ENCODE peak calls at places on chromosomes 3 and 15, in seven cellular contexts. X, J, C, T, L, U and I are unnamed samples. For H3K4me1, the result is how much of the 10 kb centered on the place peaks cover.

GRCh38 chr3:36817806-36818205 is 53.5 kb upstream of the DCLK3 start:
- ATAC-seq in X (no peak), J (no peak), C (no peak), T (no peak), L (no peak), U (no peak), I (no peak)

GRCh38 chr3:99114565-99115291 is 213.2 kb upstream of the DCBLD2 start:
- ATAC-seq in X (peak), J (no peak), C (peak), T (peak), L (peak), U (peak), I (no peak)

GRCh38 chr3:27699067-27699466 is 23.1 kb downstream of the EOMES start:
- ATAC-seq in X (no peak), J (no peak), C (no peak), T (no peak), L (no peak), U (no peak), I (no peak)

GRCh38 chr3:2860626-2861025 is 249.5 kb downstream of the IL5RA start:
- ATAC-seq in X (no peak), J (no peak), C (no peak), T (no peak), L (no peak), U (no peak), I (no peak)

GRCh38 chr3:193033381-193033780 is 115.7 kb upstream of the MB21D2 start:
- ATAC-seq in X (no peak), J (no peak), C (no peak), T (no peak), L (no peak), U (no peak), I (no peak)

GRCh38 chr15:48868549-48868948 is 9.4 kb upstream of the EID1 start:
- ATAC-seq in X (no peak), J (no peak), C (no peak), T (no peak), L (no peak), U (no peak), I (peak)

GRCh38 chr3:127062926-127063325 is 80.0 kb downstream of the PLXNA1 start:
- ATAC-seq in X (peak), J (no peak), C (no peak), T (no peak), L (no peak), U (no peak), I (no peak)

GRCh38 chr3:194560047-194560446 is 73.2 kb downstream of the TMEM44 start:
- ATAC-seq in X (peak), J (no peak), C (peak), T (no peak), L (no peak), U (no peak), I (no peak)

GRCh38 chr15:52290800-52291199 is 4.8 kb downstream of the MYO5C start:
- ATAC-seq in X (no peak), J (no peak), C (no peak), T (no peak), L (no peak), U (no peak), I (no peak)

GRCh38 chr3:172604895-172605646 is 81.8 kb upstream of the TNFSF10 start:
- ATAC-seq in X (no peak), J (no peak), C (no peak), T (no peak), L (no peak), U (no peak), I (no peak)

GRCh38 chr3:102223139-102223538 is 211.7 kb upstream of the ZPLD1 start:
- ATAC-seq in X (no peak), J (peak), C (no peak), T (peak), L (no peak), U (no peak), I (no peak)

GRCh38 chr3:196947860-196948441 is 5.6 kb upstream of the NCBP2 start:
- ATAC-seq in X (no peak), J (no peak), C (no peak), T (no peak), L (no peak), U (peak), I (no peak)

GRCh38 chr3:152445227-152445626 is 176.5 kb downstream of the MBNL1 start:
- ATAC-seq in X (no peak), J (no peak), C (no peak), T (no peak), L (no peak), U (no peak), I (no peak)

GRCh38 chr3:107540857-107541256 is 18.1 kb downstream of the BBX start:
- ATAC-seq in X (no peak), J (no peak), C (no peak), T (no peak), L (no peak), U (no peak), I (no peak)

GRCh38 chr3:124780356-124780755 is 50.1 kb downstream of the UMPS start:
- ATAC-seq in X (peak), J (no peak), C (no peak), T (peak), L (peak), U (no peak), I (peak)

GRCh38 chr3:99969133-99969532 is 145.2 kb downstream of the FILIP1L start:
- ATAC-seq in X (peak), J (no peak), C (no peak), T (peak), L (no peak), U (no peak), I (no peak)

GRCh38 chr3:10528046-10528445 is 22.7 kb upstream of the ATP2B2 start:
- ATAC-seq in X (no peak), J (no peak), C (no peak), T (no peak), L (no peak), U (no peak), I (no peak)

GRCh38 chr3:162721736-162722135 is 1225.1 kb downstream of the OTOL1 start:
- ATAC-seq in X (no peak), J (no peak), C (no peak), T (no peak), L (no peak), U (no peak), I (no peak)

GRCh38 chr15:36831125-36831914 is 251.9 kb downstream of the CDIN1 start:
- ATAC-seq in X (no peak), J (no peak), C (no peak), T (no peak), L (no peak), U (no peak), I (no peak)

GRCh38 chr15:40923551-40923950 is 5.6 kb upstream of the DLL4 start:
- ATAC-seq in X (no peak), J (no peak), C (no peak), T (no peak), L (no peak), U (no peak), I (no peak)

GRCh38 chr3:18239674-18240073 is 185.5 kb downstream of the SATB1 start:
- ATAC-seq in X (no peak), J (no peak), C (no peak), T (no peak), L (no peak), U (no peak), I (no peak)

GRCh38 chr3:108036984-108037741 is 53.7 kb downstream of the CD47 start:
- ATAC-seq in X (peak), J (peak), C (no peak), T (peak), L (no peak), U (no peak), I (no peak)

GRCh38 chr3:136898549-136898948 is 36.5 kb downstream of the NCK1 start:
- ATAC-seq in X (peak), J (no peak), C (no peak), T (no peak), L (no peak), U (no peak), I (no peak)
- H3K4me1 ChIP-seq in X (under half), J (under half), C (under half), T (under half), L (under half), U (under half), I (under half)

DNA sequence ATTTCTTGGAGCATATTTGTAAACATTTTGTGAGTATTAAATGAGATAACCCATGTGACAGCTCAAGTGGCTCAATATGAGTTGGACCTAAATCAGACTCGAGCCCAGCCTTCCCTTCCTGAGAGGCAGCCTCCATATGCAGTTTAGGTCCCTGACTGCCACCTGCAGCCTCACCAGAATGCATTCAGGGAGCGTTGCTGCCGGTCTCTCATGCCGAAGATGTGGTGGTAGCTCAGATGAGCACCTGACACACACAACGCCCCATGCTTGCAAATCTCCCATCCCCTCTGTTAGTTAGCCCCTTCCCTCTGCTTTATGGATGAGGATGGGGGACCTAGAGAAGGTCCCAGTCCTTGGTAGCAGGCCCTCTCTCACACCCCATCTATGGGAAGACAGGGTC is 9.2 kb downstream of the ST6GAL1 start:
- ATAC-seq in X (no peak), J (no peak), C (no peak), T (no peak), L (no peak), U (no peak), I (no peak)
- H3K27ac ChIP-seq in X (no peak), J (no peak), C (no peak), T (no peak), L (no peak), U (no peak), I (no peak)

GRCh38 chr15:89332446-89332845 is 2.2 kb downstream of the POLG start:
- ATAC-seq in X (no peak), J (no peak), C (no peak), T (no peak), L (no peak), U (no peak), I (no peak)

GRCh38 chr15:89333011-89333860 is 1.4 kb downstream of the POLG start:
- ATAC-seq in X (no peak), J (no peak), C (no peak), T (no peak), L (no peak), U (no peak), I (no peak)

GRCh38 chr15:89335289-89336041 is 841 bp upstream of the POLG start:
- ATAC-seq in X (no peak), J (peak), C (peak), T (no peak), L (peak), U (no peak), I (no peak)

GRCh38 chr15:89333959-89334509 is 590 bp downstream of the POLG start:
- ATAC-seq in X (no peak), J (no peak), C (no peak), T (no peak), L (no peak), U (no peak), I (no peak)

GRCh38 chr15:89334510-89335288 is at the start of gene POLG:
- ATAC-seq in X (peak), J (peak), C (peak), T (peak), L (peak), U (peak), I (peak)
- H3K4me1 ChIP-seq in X (under half), J (under half), C (half or more), T (half or more), L (under half), U (under half), I (half or more)

GRCh38 chr3:65995030-65995429 is 43.7 kb downstream of the MAGI1 start:
- ATAC-seq in X (peak), J (no peak), C (no peak), T (no peak), L (no peak), U (no peak), I (no peak)

GRCh38 chr3:65993134-65993900 is 45.4 kb downstream of the MAGI1 start:
- ATAC-seq in X (no peak), J (no peak), C (no peak), T (no peak), L (no peak), U (no peak), I (no peak)

GRCh38 chr3:65999606-66000005 is 39.1 kb downstream of the MAGI1 start:
- ATAC-seq in X (peak), J (no peak), C (peak), T (peak), L (no peak), U (no peak), I (no peak)

GRCh38 chr3:66000506-66000905 is 38.2 kb downstream of the MAGI1 start:
- ATAC-seq in X (no peak), J (no peak), C (peak), T (no peak), L (no peak), U (no peak), I (no peak)

GRCh38 chr3:65996605-65997004 is 42.1 kb downstream of the MAGI1 start:
- ATAC-seq in X (no peak), J (no peak), C (no peak), T (peak), L (no peak), U (no peak), I (no peak)
- H3K27ac ChIP-seq in X (no peak), J (no peak), C (no peak), T (peak), L (no peak), U (no peak), I (no peak)

GRCh38 chr3:123656241-123656640 is 71.4 kb upstream of the HACD2 start:
- ATAC-seq in X (no peak), J (no peak), C (no peak), T (no peak), L (no peak), U (no peak), I (no peak)
- H3K4me1 ChIP-seq in X (under half), J (under half), C (under half), T (half or more), L (under half), U (under half), I (under half)

DNA sequence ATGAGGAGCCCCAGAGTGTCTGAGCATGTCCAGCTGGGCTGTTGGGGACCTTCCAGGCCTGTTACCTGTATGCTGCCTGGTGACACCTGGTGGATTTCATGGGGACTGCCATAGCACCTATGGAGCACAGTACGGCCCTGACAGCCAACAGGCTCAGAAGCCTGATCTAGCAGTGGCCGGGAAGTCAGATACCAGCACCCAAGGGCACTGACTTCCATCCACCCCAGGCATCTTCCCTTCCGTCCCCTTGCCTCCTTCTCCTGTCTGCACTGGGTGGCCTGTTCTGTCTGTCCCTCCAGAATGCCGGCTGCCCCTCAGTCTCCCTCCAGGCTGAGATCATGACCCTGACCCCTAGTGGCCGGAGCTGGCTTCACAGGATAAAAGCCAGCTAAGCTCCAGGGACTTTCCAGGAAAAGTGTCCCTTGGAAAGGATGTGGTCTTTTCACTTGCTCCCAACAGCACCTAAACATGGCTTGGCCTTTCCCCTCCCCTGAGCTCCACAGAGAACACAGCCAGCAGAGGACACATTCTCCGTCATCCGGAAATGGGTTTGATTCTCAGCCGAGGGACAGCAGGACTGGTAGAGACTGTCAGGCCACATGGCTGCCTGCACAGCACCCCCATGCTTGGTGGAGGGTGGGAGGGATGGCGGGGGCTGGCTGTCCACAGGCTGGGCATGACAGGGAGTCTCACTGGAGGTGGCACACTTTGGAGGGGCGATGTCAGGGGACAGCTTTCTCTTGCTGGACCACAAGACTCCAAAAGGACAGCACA is 9.5 kb downstream of the RPS17 start:
- ATAC-seq in X (peak), J (peak), C (peak), T (peak), L (no peak), U (peak), I (peak)
- H3K27ac ChIP-seq in X (no peak), J (peak), C (no peak), T (no peak), L (no peak), U (peak), I (peak)

DNA sequence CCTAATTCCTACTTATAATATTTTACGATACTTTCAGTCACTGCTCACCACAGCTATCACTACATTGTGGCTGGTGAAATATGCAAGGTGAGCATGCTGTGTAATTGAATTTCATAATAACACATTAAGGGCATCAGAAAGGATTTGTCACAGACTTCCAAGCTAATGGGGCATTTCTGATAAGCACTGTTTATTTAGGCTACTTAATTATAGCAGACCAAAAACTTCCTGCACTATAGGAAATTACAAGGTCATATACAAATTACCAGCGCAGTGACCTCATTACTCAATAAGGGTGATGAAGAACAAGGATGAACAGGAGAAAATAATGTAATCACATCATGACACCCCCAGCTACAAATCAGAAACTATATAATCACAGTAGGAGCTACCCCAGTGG is 88.6 kb upstream of the FAM3D start:
- ATAC-seq in X (no peak), J (no peak), C (no peak), T (no peak), L (no peak), U (no peak), I (no peak)
- H3K4me1 ChIP-seq in X (under half), J (under half), C (under half), T (under half), L (under half), U (under half), I (under half)

GRCh38 chr3:195895900-195896360 is 12.4 kb downstream of the TNK2 start:
- ATAC-seq in X (peak), J (peak), C (peak), T (peak), L (no peak), U (peak), I (peak)
- H3K27ac ChIP-seq in X (peak), J (peak), C (no peak), T (peak), L (peak), U (peak), I (peak)

DNA sequence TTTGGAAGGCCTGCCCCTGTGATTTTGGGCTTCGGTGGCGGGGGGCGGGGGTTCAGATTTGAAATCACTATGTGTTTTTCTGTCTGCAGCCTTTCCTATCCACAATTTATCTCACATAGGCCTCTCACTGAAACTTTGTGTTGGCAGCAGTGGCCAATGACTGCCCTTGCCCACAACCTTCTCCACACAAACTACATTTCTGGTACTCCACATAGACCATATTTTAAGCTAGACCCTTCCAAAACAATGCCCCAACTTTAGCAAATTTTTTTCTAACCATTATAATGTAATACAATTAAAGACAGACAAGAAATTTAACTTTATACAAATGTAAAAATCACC is 6.4 kb downstream of the ADAM10 start:
- ATAC-seq in X (no peak), J (no peak), C (peak), T (no peak), L (no peak), U (no peak), I (no peak)
- H3K4me1 ChIP-seq in X (under half), J (under half), C (half or more), T (half or more), L (under half), U (under half), I (under half)

DNA sequence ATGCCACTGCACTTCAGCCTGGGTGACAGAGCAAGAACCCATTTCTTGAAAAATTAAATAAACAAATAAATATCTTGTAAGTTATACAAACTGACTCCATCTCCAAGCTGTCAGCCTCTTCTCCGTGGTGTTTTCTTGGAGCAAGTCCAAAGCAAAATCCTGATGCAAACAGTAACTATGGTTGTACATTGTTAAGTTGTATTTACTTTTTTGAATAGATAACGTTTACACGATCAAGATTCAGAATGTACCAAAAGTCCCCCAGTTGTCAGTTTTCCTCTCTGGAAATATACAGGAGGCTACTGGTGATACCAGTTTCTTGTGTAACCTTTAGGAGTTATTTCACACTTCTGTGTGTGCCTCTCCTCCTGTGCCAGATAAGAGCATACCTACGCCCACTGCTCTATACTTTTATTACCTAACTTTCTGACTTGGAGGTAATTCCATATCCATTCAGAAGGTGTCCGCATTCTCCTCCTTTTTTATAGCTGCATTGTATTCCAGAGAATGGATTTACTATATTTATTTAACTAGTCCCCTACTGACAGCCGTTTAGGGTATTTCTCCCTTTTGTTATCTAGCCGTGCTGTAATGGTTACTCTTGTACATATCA is 14.2 kb downstream of the CMTM7 start:
- ATAC-seq in X (no peak), J (no peak), C (no peak), T (no peak), L (no peak), U (peak), I (no peak)
- H3K27ac ChIP-seq in X (no peak), J (no peak), C (no peak), T (peak), L (no peak), U (no peak), I (no peak)